ENCODE peak calls at places on chromosomes 1 and 21, in six cellular contexts. One of them, this sample, is unnamed.
A peak's percentile ranks its signal among the peaks of the same experiment; 100 is the strongest.

GRCh38 chr1:25702101-25702775 is 85.6 kb downstream of the MAN1C1 start:
- DNase-seq in T-helper 2 cell: no peak
- DNase-seq in spleen: no peak
- DNase-seq in non-pigmented ciliary epithelial cell: no peak
- DNase-seq in substantia nigra: no peak
- DNase-seq in stimulated activated effector memory CD8-positive, alpha-beta T cell treated with anti-CD3 and anti-CD28 coated beads, Interleukin-12 subunit alpha, Interleukin-12 subunit beta, amount 100 ng/mL, for 72 hours: no peak
- DNase-seq in this sample: no peak

GRCh38 chr1:12654004-12654567 is 10.2 kb downstream of the AADACL4 start:
- DNase-seq in T-helper 2 cell: no peak
- DNase-seq in spleen: no peak
- DNase-seq in non-pigmented ciliary epithelial cell: no peak
- DNase-seq in substantia nigra: no peak
- DNase-seq in stimulated activated effector memory CD8-positive, alpha-beta T cell treated with anti-CD3 and anti-CD28 coated beads, Interleukin-12 subunit alpha, Interleukin-12 subunit beta, amount 100 ng/mL, for 72 hours: no peak
- DNase-seq in this sample: no peak

GRCh38 chr1:97778718-97779117 is 142.1 kb downstream of the DPYD start:
- DNase-seq in T-helper 2 cell: no peak
- DNase-seq in spleen: no peak
- DNase-seq in non-pigmented ciliary epithelial cell: no peak
- DNase-seq in substantia nigra: no peak
- DNase-seq in stimulated activated effector memory CD8-positive, alpha-beta T cell treated with anti-CD3 and anti-CD28 coated beads, Interleukin-12 subunit alpha, Interleukin-12 subunit beta, amount 100 ng/mL, for 72 hours: no peak
- DNase-seq in this sample: no peak

GRCh38 chr1:3506943-3507342 is 52.5 kb downstream of the ARHGEF16 start:
- DNase-seq in T-helper 2 cell: no peak
- DNase-seq in spleen: no peak
- DNase-seq in non-pigmented ciliary epithelial cell: no peak
- DNase-seq in substantia nigra: no peak
- DNase-seq in stimulated activated effector memory CD8-positive, alpha-beta T cell treated with anti-CD3 and anti-CD28 coated beads, Interleukin-12 subunit alpha, Interleukin-12 subunit beta, amount 100 ng/mL, for 72 hours: no peak
- DNase-seq in this sample: no peak

GRCh38 chr1:46550751-46551231 is 656 bp downstream of the KNCN start:
- DNase-seq in T-helper 2 cell: no peak
- DNase-seq in spleen: peak; percentile 41
- DNase-seq in non-pigmented ciliary epithelial cell: no peak
- DNase-seq in substantia nigra: no peak
- DNase-seq in stimulated activated effector memory CD8-positive, alpha-beta T cell treated with anti-CD3 and anti-CD28 coated beads, Interleukin-12 subunit alpha, Interleukin-12 subunit beta, amount 100 ng/mL, for 72 hours: no peak
- DNase-seq in this sample: no peak

GRCh38 chr1:96472471-96472870 is 249.1 kb upstream of the PTBP2 start:
- DNase-seq in T-helper 2 cell: no peak
- DNase-seq in spleen: no peak
- DNase-seq in non-pigmented ciliary epithelial cell: peak; percentile 67
- DNase-seq in substantia nigra: no peak
- DNase-seq in stimulated activated effector memory CD8-positive, alpha-beta T cell treated with anti-CD3 and anti-CD28 coated beads, Interleukin-12 subunit alpha, Interleukin-12 subunit beta, amount 100 ng/mL, for 72 hours: no peak
- DNase-seq in this sample: no peak

GRCh38 chr21:43772368-43772870 is 3.7 kb downstream of the CSTB start:
- DNase-seq in T-helper 2 cell: no peak
- DNase-seq in spleen: no peak
- DNase-seq in non-pigmented ciliary epithelial cell: no peak
- DNase-seq in substantia nigra: no peak
- DNase-seq in stimulated activated effector memory CD8-positive, alpha-beta T cell treated with anti-CD3 and anti-CD28 coated beads, Interleukin-12 subunit alpha, Interleukin-12 subunit beta, amount 100 ng/mL, for 72 hours: no peak
- DNase-seq in this sample: no peak

GRCh38 chr1:27026621-27027574 is 14.2 kb upstream of the TENT5B start:
- DNase-seq in T-helper 2 cell: no peak
- DNase-seq in spleen: no peak
- DNase-seq in non-pigmented ciliary epithelial cell: no peak
- DNase-seq in substantia nigra: no peak
- DNase-seq in stimulated activated effector memory CD8-positive, alpha-beta T cell treated with anti-CD3 and anti-CD28 coated beads, Interleukin-12 subunit alpha, Interleukin-12 subunit beta, amount 100 ng/mL, for 72 hours: no peak
- DNase-seq in this sample: no peak

GRCh38 chr1:114458208-114458777 is 52.7 kb downstream of the TRIM33 start:
- DNase-seq in T-helper 2 cell: no peak
- DNase-seq in spleen: no peak
- DNase-seq in non-pigmented ciliary epithelial cell: peak; percentile 73
- DNase-seq in substantia nigra: no peak
- DNase-seq in stimulated activated effector memory CD8-positive, alpha-beta T cell treated with anti-CD3 and anti-CD28 coated beads, Interleukin-12 subunit alpha, Interleukin-12 subunit beta, amount 100 ng/mL, for 72 hours: no peak
- DNase-seq in this sample: peak; percentile 8

GRCh38 chr1:119549719-119550141 is 42.7 kb downstream of the HSD3B1 start:
- DNase-seq in T-helper 2 cell: no peak
- DNase-seq in spleen: no peak
- DNase-seq in non-pigmented ciliary epithelial cell: peak; percentile 26
- DNase-seq in substantia nigra: peak; percentile 4
- DNase-seq in stimulated activated effector memory CD8-positive, alpha-beta T cell treated with anti-CD3 and anti-CD28 coated beads, Interleukin-12 subunit alpha, Interleukin-12 subunit beta, amount 100 ng/mL, for 72 hours: no peak
- DNase-seq in this sample: peak; percentile 25

GRCh38 chr1:32702599-32703478 is at the start of gene SYNC:
- DNase-seq in T-helper 2 cell: no peak
- DNase-seq in spleen: peak; percentile 78
- DNase-seq in non-pigmented ciliary epithelial cell: no peak
- DNase-seq in substantia nigra: no peak
- DNase-seq in stimulated activated effector memory CD8-positive, alpha-beta T cell treated with anti-CD3 and anti-CD28 coated beads, Interleukin-12 subunit alpha, Interleukin-12 subunit beta, amount 100 ng/mL, for 72 hours: no peak
- DNase-seq in this sample: no peak

GRCh38 chr1:92980732-92981647 is 19.7 kb upstream of the DIPK1A start:
- DNase-seq in T-helper 2 cell: peak; percentile 51
- DNase-seq in spleen: no peak
- DNase-seq in non-pigmented ciliary epithelial cell: no peak
- DNase-seq in substantia nigra: no peak
- DNase-seq in stimulated activated effector memory CD8-positive, alpha-beta T cell treated with anti-CD3 and anti-CD28 coated beads, Interleukin-12 subunit alpha, Interleukin-12 subunit beta, amount 100 ng/mL, for 72 hours: no peak
- DNase-seq in this sample: no peak

GRCh38 chr1:241834733-241835377 is 13.1 kb upstream of the EXO1 start:
- DNase-seq in T-helper 2 cell: no peak
- DNase-seq in spleen: no peak
- DNase-seq in non-pigmented ciliary epithelial cell: no peak
- DNase-seq in substantia nigra: no peak
- DNase-seq in stimulated activated effector memory CD8-positive, alpha-beta T cell treated with anti-CD3 and anti-CD28 coated beads, Interleukin-12 subunit alpha, Interleukin-12 subunit beta, amount 100 ng/mL, for 72 hours: no peak
- DNase-seq in this sample: no peak

This sample was measured in SW 1271.